ENCODE peak calls at places on chromosome 17, in five cellular contexts. G, C, V, K and J are unnamed samples. For H3K36me3, the result is how much of the 10 kb centered on the place peaks cover.

GRCh38 chr17:4635823-4636375 is 5.6 kb downstream of the ALOX15 start:
- DNase-seq in G (peak), C (no peak), V (no peak), K (no peak), J (no peak)

GRCh38 chr17:3260600-3260999 is 37.6 kb downstream of the OR3A1 start:
- DNase-seq in G (no peak), C (no peak), V (no peak), K (no peak), J (no peak)

GRCh38 chr17:82201498-82201910 is 11.1 kb downstream of the CCDC57 start:
- DNase-seq in G (no peak), C (no peak), V (no peak), K (no peak), J (no peak)

GRCh38 chr17:20896153-20896649 is 146.6 kb downstream of the USP22 start:
- DNase-seq in G (peak), C (no peak), V (peak), K (peak), J (no peak)

GRCh38 chr17:72120878-72121163 is at the start of gene SOX9:
- DNase-seq in G (no peak), C (peak), V (peak), K (peak), J (peak)

GRCh38 chr17:78276499-78276898 is 45.1 kb downstream of the TMEM235 start:
- DNase-seq in G (no peak), C (no peak), V (no peak), K (no peak), J (no peak)

GRCh38 chr17:80862341-80862969 is 129.2 kb upstream of the CHMP6 start:
- DNase-seq in G (no peak), C (no peak), V (peak), K (no peak), J (no peak)

GRCh38 chr17:50642071-50642721 is 7.5 kb downstream of the ABCC3 start:
- DNase-seq in G (no peak), C (no peak), V (peak), K (no peak), J (no peak)

GRCh38 chr17:32992360-32993033 is 850 bp downstream of the SPACA3 start:
- DNase-seq in G (no peak), C (no peak), V (no peak), K (no peak), J (no peak)

DNA sequence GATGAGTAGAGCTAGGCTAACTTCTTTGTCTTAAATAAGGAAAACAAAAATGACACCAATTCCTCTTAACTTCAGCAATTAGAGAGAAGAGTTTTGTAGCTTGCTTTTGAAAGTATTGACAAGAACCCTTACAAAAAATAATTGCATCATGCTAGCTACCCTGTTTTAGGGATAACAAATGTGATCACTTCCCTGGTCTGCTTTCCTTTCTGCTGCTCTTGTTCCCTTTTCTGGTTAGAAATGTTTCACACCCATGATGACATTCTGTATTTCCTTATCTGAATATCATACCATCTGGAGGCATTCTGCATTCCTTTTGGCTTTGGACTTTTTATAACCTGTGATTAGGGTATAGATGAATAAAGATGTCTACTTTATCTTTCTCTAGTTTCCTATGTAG is 9.9 kb upstream of the SMIM36 start:
- DNase-seq in G (no peak), C (no peak), V (no peak), K (no peak), J (no peak)
- H3K36me3 ChIP-seq in G (under half), C (under half), V (under half), K (under half), J (under half)

DNA sequence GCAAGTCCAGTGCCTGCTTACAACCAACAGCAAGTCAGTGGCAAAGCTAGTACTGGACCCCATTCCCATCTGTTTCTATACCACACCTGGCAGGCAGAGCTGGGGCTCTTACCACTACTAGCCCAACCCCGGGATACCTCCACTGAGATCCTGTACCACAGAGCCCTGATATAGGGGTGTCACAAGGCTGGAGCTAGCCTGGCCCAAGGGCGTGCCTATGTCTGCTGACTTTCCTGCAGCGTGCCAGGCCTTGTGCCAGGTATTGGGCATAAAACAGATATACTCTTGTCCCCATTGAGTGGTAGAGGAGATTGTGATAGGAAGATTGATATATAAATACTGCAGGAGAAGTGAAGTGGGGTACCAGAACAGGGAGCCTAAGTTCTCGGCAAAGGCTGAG is 44.4 kb downstream of the PLD6 start:
- DNase-seq in G (no peak), C (no peak), V (no peak), K (no peak), J (no peak)
- H3K36me3 ChIP-seq in G (under half), C (half or more), V (half or more), K (half or more), J (under half)

GRCh38 chr17:75824591-75825518 is 19.3 kb downstream of the UNC13D start:
- DNase-seq in G (no peak), C (no peak), V (no peak), K (no peak), J (no peak)
- H3K36me3 ChIP-seq in G (under half), C (half or more), V (half or more), K (half or more), J (under half)

GRCh38 chr17:38464251-38464722 is 36.0 kb downstream of the ARHGAP23 start:
- DNase-seq in G (peak), C (no peak), V (peak), K (peak), J (no peak)
- H3K36me3 ChIP-seq in G (under half), C (under half), V (half or more), K (under half), J (under half)